ENCODE peak calls at places on chromosomes 5 and 9, in seven cellular contexts. One of them, this sample, is unnamed.

GRCh38 chr5:127758884-127759283 is 55.7 kb downstream of the CCDC192 start:
- DNase-seq in heart left ventricle: no peak
- DNase-seq in fibroblast of lung: peak; percentile 14
- DNase-seq in Karpas-422: no peak
- DNase-seq in body of pancreas: no peak
- DNase-seq in aorta: no peak
- DNase-seq in cardiac muscle cell: peak; percentile 36
- DNase-seq in this sample: no peak

GRCh38 chr9:22357016-22357415 is 89.6 kb upstream of the DMRTA1 start:
- DNase-seq in aorta: no peak
- DNase-seq in cardiac muscle cell: no peak
- DNase-seq in Karpas-422: peak; percentile 21
- DNase-seq in heart left ventricle: no peak
- DNase-seq in fibroblast of lung: no peak
- DNase-seq in body of pancreas: no peak
- DNase-seq in this sample: no peak

GRCh38 chr5:36392186-36392585 is 90.5 kb upstream of the RANBP3L start:
- DNase-seq in cardiac muscle cell: no peak
- DNase-seq in body of pancreas: no peak
- DNase-seq in heart left ventricle: no peak
- DNase-seq in Karpas-422: no peak
- DNase-seq in fibroblast of lung: no peak
- DNase-seq in aorta: no peak
- DNase-seq in this sample: no peak

GRCh38 chr5:92470770-92471169 is 1087.7 kb upstream of the ARRDC3 start:
- DNase-seq in Karpas-422: no peak
- DNase-seq in body of pancreas: no peak
- DNase-seq in heart left ventricle: no peak
- DNase-seq in cardiac muscle cell: no peak
- DNase-seq in aorta: no peak
- DNase-seq in fibroblast of lung: no peak
- DNase-seq in this sample: no peak

GRCh38 chr9:33818167-33818831 is 1.3 kb downstream of the UBE2R2 start:
- DNase-seq in cardiac muscle cell: no peak
- DNase-seq in aorta: peak; percentile 72
- DNase-seq in fibroblast of lung: no peak
- DNase-seq in Karpas-422: peak; percentile 58
- DNase-seq in body of pancreas: peak; percentile 68
- DNase-seq in heart left ventricle: no peak
- DNase-seq in this sample: peak; percentile 7

GRCh38 chr5:124252094-124252750 is 494.2 kb downstream of the ZNF608 start:
- DNase-seq in aorta: no peak
- DNase-seq in heart left ventricle: no peak
- DNase-seq in body of pancreas: no peak
- DNase-seq in fibroblast of lung: peak; percentile 44
- DNase-seq in Karpas-422: no peak
- DNase-seq in cardiac muscle cell: peak; percentile 49
- DNase-seq in this sample: no peak

GRCh38 chr9:96874201-96874785 is 20.0 kb upstream of the ZNF782 start:
- DNase-seq in cardiac muscle cell: no peak
- DNase-seq in fibroblast of lung: no peak
- DNase-seq in aorta: no peak
- DNase-seq in heart left ventricle: no peak
- DNase-seq in body of pancreas: no peak
- DNase-seq in Karpas-422: no peak
- DNase-seq in this sample: no peak

GRCh38 chr5:52738095-52738506 is 49.6 kb upstream of the ITGA1 start:
- DNase-seq in fibroblast of lung: peak; percentile 71
- DNase-seq in cardiac muscle cell: peak; percentile 57
- DNase-seq in body of pancreas: no peak
- DNase-seq in Karpas-422: no peak
- DNase-seq in aorta: no peak
- DNase-seq in heart left ventricle: no peak
- DNase-seq in this sample: no peak

GRCh38 chr9:112355305-112355953 is 22.0 kb upstream of the PTBP3 start:
- DNase-seq in heart left ventricle: no peak
- DNase-seq in cardiac muscle cell: peak; percentile 70
- DNase-seq in Karpas-422: no peak
- DNase-seq in aorta: no peak
- DNase-seq in body of pancreas: no peak
- DNase-seq in fibroblast of lung: no peak
- DNase-seq in this sample: no peak

GRCh38 chr5:76082790-76083554 is at the start of gene SV2C:
- DNase-seq in Karpas-422: no peak
- DNase-seq in body of pancreas: peak; percentile 22
- DNase-seq in fibroblast of lung: peak; percentile 32
- DNase-seq in cardiac muscle cell: peak; percentile 10
- DNase-seq in aorta: no peak
- DNase-seq in heart left ventricle: no peak
- DNase-seq in this sample: no peak

GRCh38 chr5:149153751-149154610 is 12.7 kb downstream of the ABLIM3 start:
- DNase-seq in heart left ventricle: peak; percentile 83
- DNase-seq in aorta: peak; percentile 66
- DNase-seq in Karpas-422: peak; percentile 82
- DNase-seq in fibroblast of lung: peak; percentile 70
- DNase-seq in cardiac muscle cell: peak; percentile 38
- DNase-seq in body of pancreas: peak; percentile 60
- DNase-seq in this sample: no peak

GRCh38 chr5:44875661-44876250 is 67.0 kb downstream of the MRPS30 start:
- DNase-seq in body of pancreas: no peak
- DNase-seq in heart left ventricle: no peak
- DNase-seq in Karpas-422: no peak
- DNase-seq in cardiac muscle cell: no peak
- DNase-seq in aorta: no peak
- DNase-seq in fibroblast of lung: peak; percentile 94
- DNase-seq in this sample: no peak

GRCh38 chr9:118170032-118170955 is 466.1 kb downstream of the TLR4 start:
- DNase-seq in fibroblast of lung: peak; percentile 55
- DNase-seq in aorta: peak; percentile 49
- DNase-seq in cardiac muscle cell: peak; percentile 31
- DNase-seq in body of pancreas: peak; percentile 21
- DNase-seq in Karpas-422: peak; percentile 63
- DNase-seq in heart left ventricle: peak; percentile 29
- DNase-seq in this sample: no peak

GRCh38 chr5:158899201-158899600 is 200.5 kb downstream of the EBF1 start:
- DNase-seq in heart left ventricle: no peak
- DNase-seq in body of pancreas: no peak
- DNase-seq in aorta: no peak
- DNase-seq in Karpas-422: no peak
- DNase-seq in cardiac muscle cell: no peak
- DNase-seq in fibroblast of lung: no peak
- DNase-seq in this sample: no peak

GRCh38 chr5:158895573-158895972 is 204.1 kb downstream of the EBF1 start:
- DNase-seq in fibroblast of lung: no peak
- DNase-seq in body of pancreas: no peak
- DNase-seq in Karpas-422: no peak
- DNase-seq in aorta: no peak
- DNase-seq in heart left ventricle: no peak
- DNase-seq in cardiac muscle cell: no peak
- DNase-seq in this sample: no peak

GRCh38 chr5:158899792-158900191 is 199.9 kb downstream of the EBF1 start:
- DNase-seq in aorta: no peak
- DNase-seq in Karpas-422: no peak
- DNase-seq in body of pancreas: peak; percentile 16
- DNase-seq in fibroblast of lung: no peak
- DNase-seq in cardiac muscle cell: peak; percentile 27
- DNase-seq in heart left ventricle: peak; percentile 74
- DNase-seq in this sample: no peak

GRCh38 chr5:158898185-158899177 is 201.2 kb downstream of the EBF1 start:
- DNase-seq in heart left ventricle: no peak
- DNase-seq in Karpas-422: peak; percentile 95
- DNase-seq in body of pancreas: no peak
- DNase-seq in cardiac muscle cell: no peak
- DNase-seq in fibroblast of lung: no peak
- DNase-seq in aorta: no peak
- DNase-seq in this sample: no peak

DNA sequence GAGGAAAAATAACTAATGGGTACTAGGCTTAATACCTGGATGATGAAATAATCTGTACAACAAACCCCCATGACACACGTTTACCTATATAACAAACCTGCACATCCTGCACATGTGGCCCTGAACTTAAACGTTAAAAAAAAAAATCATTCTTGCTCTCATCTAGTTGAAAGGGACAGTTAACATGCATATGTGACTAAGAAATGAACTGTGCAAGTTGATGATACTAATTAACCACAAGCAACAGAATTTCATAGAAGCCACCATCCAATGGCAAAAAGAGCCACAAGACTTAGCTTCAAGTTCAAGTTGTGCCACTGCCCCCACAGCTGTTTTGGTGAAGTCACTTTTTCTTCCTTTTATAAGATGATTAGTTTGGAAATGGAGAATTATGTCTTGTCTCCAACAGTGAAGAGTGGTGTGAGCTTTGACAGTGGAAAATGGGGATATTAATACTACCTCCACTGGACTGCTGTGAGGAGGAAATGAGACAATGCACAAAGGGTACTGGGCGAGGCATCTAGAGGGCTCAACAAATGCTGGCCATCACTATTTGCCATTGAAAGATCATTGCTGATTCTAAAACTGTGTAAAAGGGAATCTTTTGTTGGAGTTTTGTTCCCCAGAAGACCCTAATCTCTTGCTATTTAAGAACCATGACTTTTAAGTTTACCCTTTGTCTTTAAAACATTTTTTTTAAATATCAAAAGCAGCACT is 202.1 kb downstream of the EBF1 start:
- DNase-seq in fibroblast of lung: no peak
- DNase-seq in Karpas-422: no peak
- DNase-seq in cardiac muscle cell: no peak
- DNase-seq in aorta: no peak
- DNase-seq in heart left ventricle: no peak
- DNase-seq in body of pancreas: no peak
- DNase-seq in this sample: no peak
- H3K4me1 ChIP-seq in fibroblast of lung: no peaks in the 10 kb centered on the region
- H3K4me1 ChIP-seq in Karpas-422: peaks cover 97% of the 10 kb centered on the region
- H3K4me1 ChIP-seq in cardiac muscle cell: no peaks in the 10 kb centered on the region
- H3K4me1 ChIP-seq in aorta: no peaks in the 10 kb centered on the region
- H3K4me1 ChIP-seq in heart left ventricle: peaks cover 22% of the 10 kb centered on the region
- H3K4me1 ChIP-seq in body of pancreas: no peaks in the 10 kb centered on the region
- H3K4me1 ChIP-seq in this sample: no peaks in the 10 kb centered on the region

GRCh38 chr9:76369583-76369982 is 24.6 kb downstream of the RFK start:
- DNase-seq in cardiac muscle cell: peak; percentile 55
- DNase-seq in fibroblast of lung: peak; percentile 86
- DNase-seq in Karpas-422: no peak
- DNase-seq in heart left ventricle: no peak
- DNase-seq in body of pancreas: peak; percentile 85
- DNase-seq in aorta: no peak
- DNase-seq in this sample: no peak

GRCh38 chr9:76370656-76371055 is 23.6 kb downstream of the RFK start:
- DNase-seq in cardiac muscle cell: no peak
- DNase-seq in heart left ventricle: no peak
- DNase-seq in body of pancreas: no peak
- DNase-seq in Karpas-422: no peak
- DNase-seq in aorta: no peak
- DNase-seq in fibroblast of lung: no peak
- DNase-seq in this sample: no peak

GRCh38 chr9:76366275-76366674 is 28.0 kb downstream of the RFK start:
- DNase-seq in fibroblast of lung: no peak
- DNase-seq in Karpas-422: no peak
- DNase-seq in heart left ventricle: no peak
- DNase-seq in cardiac muscle cell: no peak
- DNase-seq in body of pancreas: no peak
- DNase-seq in aorta: no peak
- DNase-seq in this sample: no peak

GRCh38 chr9:76359365-76359764 is 34.9 kb downstream of the RFK start:
- DNase-seq in heart left ventricle: no peak
- DNase-seq in fibroblast of lung: no peak
- DNase-seq in Karpas-422: no peak
- DNase-seq in cardiac muscle cell: no peak
- DNase-seq in aorta: no peak
- DNase-seq in body of pancreas: no peak
- DNase-seq in this sample: no peak

DNA sequence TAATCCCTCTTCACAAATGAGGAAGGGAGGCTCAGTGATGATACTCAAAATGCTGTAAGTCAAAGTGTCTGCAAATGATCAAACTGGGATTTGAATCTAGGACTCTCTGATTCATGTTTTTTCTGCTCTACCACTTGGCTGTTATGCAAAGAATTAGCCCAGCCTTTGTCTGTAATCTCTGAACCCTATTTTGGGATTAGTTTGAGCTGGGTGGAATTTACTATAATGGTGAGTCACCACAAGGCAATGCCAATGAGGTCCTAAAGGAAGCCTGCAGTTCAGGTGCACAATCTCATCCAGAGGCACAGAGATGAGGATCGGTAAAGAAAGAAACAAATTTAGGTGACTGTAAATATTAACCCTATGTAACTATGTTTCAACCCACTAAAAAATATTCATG is 29.2 kb downstream of the RFK start:
- DNase-seq in aorta: no peak
- DNase-seq in Karpas-422: no peak
- DNase-seq in heart left ventricle: no peak
- DNase-seq in cardiac muscle cell: peak; percentile 41
- DNase-seq in fibroblast of lung: peak; percentile 78
- DNase-seq in body of pancreas: no peak
- DNase-seq in this sample: no peak
- H3K4me1 ChIP-seq in aorta: no peaks in the 10 kb centered on the region
- H3K4me1 ChIP-seq in Karpas-422: no peaks in the 10 kb centered on the region
- H3K4me1 ChIP-seq in heart left ventricle: peaks cover 3% of the 10 kb centered on the region
- H3K4me1 ChIP-seq in cardiac muscle cell: peaks cover 8% of the 10 kb centered on the region
- H3K4me1 ChIP-seq in fibroblast of lung: peaks cover 3% of the 10 kb centered on the region
- H3K4me1 ChIP-seq in body of pancreas: peaks cover 18% of the 10 kb centered on the region
- H3K4me1 ChIP-seq in this sample: no peaks in the 10 kb centered on the region

GRCh38 chr9:125648294-125648693 is 58.7 kb downstream of the MAPKAP1 start:
- DNase-seq in Karpas-422: no peak
- DNase-seq in cardiac muscle cell: no peak
- DNase-seq in body of pancreas: no peak
- DNase-seq in fibroblast of lung: no peak
- DNase-seq in heart left ventricle: no peak
- DNase-seq in aorta: no peak
- DNase-seq in this sample: no peak

GRCh38 chr9:125649826-125650225 is 57.2 kb downstream of the MAPKAP1 start:
- DNase-seq in aorta: no peak
- DNase-seq in fibroblast of lung: no peak
- DNase-seq in Karpas-422: no peak
- DNase-seq in cardiac muscle cell: no peak
- DNase-seq in body of pancreas: no peak
- DNase-seq in heart left ventricle: no peak
- DNase-seq in this sample: no peak

GRCh38 chr9:125649315-125649714 is 57.7 kb downstream of the MAPKAP1 start:
- DNase-seq in Karpas-422: no peak
- DNase-seq in fibroblast of lung: peak; percentile 92
- DNase-seq in heart left ventricle: peak; percentile 39
- DNase-seq in cardiac muscle cell: peak; percentile 65
- DNase-seq in aorta: peak; percentile 65
- DNase-seq in body of pancreas: no peak
- DNase-seq in this sample: no peak

GRCh38 chr9:125651907-125652306 is 55.1 kb downstream of the MAPKAP1 start:
- DNase-seq in cardiac muscle cell: no peak
- DNase-seq in body of pancreas: no peak
- DNase-seq in Karpas-422: no peak
- DNase-seq in aorta: no peak
- DNase-seq in fibroblast of lung: no peak
- DNase-seq in heart left ventricle: no peak
- DNase-seq in this sample: no peak

GRCh38 chr9:125650271-125650737 is 56.7 kb downstream of the MAPKAP1 start:
- DNase-seq in fibroblast of lung: peak; percentile 75
- DNase-seq in body of pancreas: no peak
- DNase-seq in heart left ventricle: no peak
- DNase-seq in aorta: no peak
- DNase-seq in cardiac muscle cell: peak; percentile 67
- DNase-seq in Karpas-422: no peak
- DNase-seq in this sample: no peak
- H3K4me1 ChIP-seq in fibroblast of lung: peaks cover 12% of the 10 kb centered on the region
- H3K4me1 ChIP-seq in body of pancreas: peaks cover 10% of the 10 kb centered on the region
- H3K4me1 ChIP-seq in heart left ventricle: peaks cover 32% of the 10 kb centered on the region
- H3K4me1 ChIP-seq in aorta: peaks cover 3% of the 10 kb centered on the region
- H3K4me1 ChIP-seq in cardiac muscle cell: no peaks in the 10 kb centered on the region
- H3K4me1 ChIP-seq in Karpas-422: peaks cover 22% of the 10 kb centered on the region
- H3K4me1 ChIP-seq in this sample: peaks cover 42% of the 10 kb centered on the region

GRCh38 chr9:691825-692363 is 149.6 kb upstream of the DMRT1 start:
- DNase-seq in body of pancreas: no peak
- DNase-seq in cardiac muscle cell: no peak
- DNase-seq in heart left ventricle: no peak
- DNase-seq in aorta: no peak
- DNase-seq in fibroblast of lung: no peak
- DNase-seq in Karpas-422: no peak
- DNase-seq in this sample: no peak
- H3K4me1 ChIP-seq in body of pancreas: peaks cover 16% of the 10 kb centered on the region
- H3K4me1 ChIP-seq in cardiac muscle cell: peaks cover 20% of the 10 kb centered on the region
- H3K4me1 ChIP-seq in heart left ventricle: peaks cover 53% of the 10 kb centered on the region
- H3K4me1 ChIP-seq in aorta: peaks cover 8% of the 10 kb centered on the region
- H3K4me1 ChIP-seq in fibroblast of lung: peaks cover 26% of the 10 kb centered on the region
- H3K4me1 ChIP-seq in Karpas-422: peaks cover 17% of the 10 kb centered on the region
- H3K4me1 ChIP-seq in this sample: no peaks in the 10 kb centered on the region